ENCODE peak calls at places on chromosomes 13 and 19, in ten cellular contexts. S is EH; T is stimulated activated CD4-positive, alpha-beta T cell treated with anti-CD3 and anti-CD28 coated beads, Interleukin-2, amount 100 ng/mL, for 48 hours; Q is H54; U is 8988T; L is CD4-positive, alpha-beta T cell; I is GM23248; N is kidney epithelial cell; V is lung; F is NCI-H2029 treated with DMSO at 0.1 percent for 48 hours. M is an unnamed sample.

GRCh38 chr13:114077938-114078335 is 54.5 kb downstream of the RASA3 start:
- DNase-seq in S (peak), T (no peak), Q (no peak), U (no peak), L (peak), I (peak), N (no peak), V (no peak), F (no peak), M (no peak)

GRCh38 chr13:21330126-21330861 is 128.8 kb downstream of the ZDHHC20 start:
- DNase-seq in S (peak), T (peak), Q (no peak), U (no peak), L (no peak), I (no peak), N (no peak), V (no peak), F (no peak), M (no peak)

GRCh38 chr13:112078216-112078615 is 11.3 kb downstream of the SOX1 start:
- DNase-seq in S (no peak), T (no peak), Q (no peak), U (no peak), L (no peak), I (no peak), N (no peak), V (no peak), F (no peak), M (no peak)

GRCh38 chr19:12938536-12939291 is at the start of gene CALR:
- DNase-seq in S (peak), T (peak), Q (no peak), U (no peak), L (no peak), I (peak), N (no peak), V (no peak), F (no peak), M (peak)

GRCh38 chr13:24511019-24511823 is 1.4 kb downstream of the PARP4 start:
- DNase-seq in S (peak), T (peak), Q (peak), U (peak), L (no peak), I (peak), N (peak), V (peak), F (peak), M (peak)

GRCh38 chr19:48967346-48968178 is 2.5 kb downstream of the FTL start:
- DNase-seq in S (peak), T (no peak), Q (no peak), U (no peak), L (no peak), I (peak), N (no peak), V (peak), F (no peak), M (no peak)

GRCh38 chr13:92537485-92537884 is 689.1 kb upstream of the GPC6 start:
- DNase-seq in S (no peak), T (no peak), Q (no peak), U (no peak), L (no peak), I (no peak), N (no peak), V (no peak), F (no peak), M (no peak)

GRCh38 chr19:7159105-7159933 is 89.8 kb downstream of the ZNF557 start:
- DNase-seq in S (peak), T (no peak), Q (peak), U (no peak), L (no peak), I (peak), N (no peak), V (no peak), F (peak), M (no peak)

GRCh38 chr19:54606891-54607781 is 13.7 kb downstream of the LILRA1 start:
- DNase-seq in S (no peak), T (no peak), Q (no peak), U (no peak), L (no peak), I (no peak), N (no peak), V (no peak), F (no peak), M (no peak)

GRCh38 chr13:61350351-61350750 is 65.3 kb downstream of the PCDH20 start:
- DNase-seq in S (no peak), T (no peak), Q (no peak), U (no peak), L (no peak), I (no peak), N (peak), V (no peak), F (no peak), M (no peak)

GRCh38 chr13:80132741-80133601 is 208.0 kb downstream of the SPRY2 start:
- DNase-seq in S (peak), T (no peak), Q (peak), U (no peak), L (no peak), I (peak), N (no peak), V (peak), F (peak), M (peak)

M was measured in Calu3.